ENCODE peak calls at places on chromosomes 4 and X, in five cellular contexts. A is substantia nigra; W is DMS 273 treated with DMSO at 0.1 percent for 48 hours; C is naive thymus-derived CD8-positive, alpha-beta T cell; R is NCI-H1417. I is an unnamed sample.

GRCh38 chr4:130689182-130689581 is 1593.2 kb downstream of the C4orf33 start:
- DNase-seq in R (no peak), W (no peak), A (no peak), C (no peak), I (peak)

GRCh38 chrX:37926700-37927099 is 79.3 kb upstream of the DYNLT3 start:
- DNase-seq in C (no peak), R (peak), W (peak), A (no peak), I (peak)

GRCh38 chrX:136065044-136065671 is 79.9 kb downstream of the SLC9A6 start:
- DNase-seq in W (peak), C (peak), A (no peak), R (no peak), I (peak)

GRCh38 chrX:65407157-65407626 is 127.4 kb downstream of the LAS1L start:
- DNase-seq in W (no peak), A (no peak), C (no peak), R (peak), I (no peak)

GRCh38 chrX:65706041-65706828 is 38.8 kb downstream of the MSN start:
- DNase-seq in A (no peak), W (no peak), R (no peak), C (no peak), I (peak)

GRCh38 chr4:163385466-163385865 is 41.8 kb downstream of the NPY5R start:
- DNase-seq in C (no peak), R (no peak), A (no peak), W (no peak), I (no peak)

GRCh38 chr4:5206391-5206790 is 155.1 kb downstream of the STK32B start:
- DNase-seq in C (no peak), R (peak), A (peak), W (peak), I (peak)

GRCh38 chr4:137076908-137077307 is 455.4 kb downstream of the PCDH18 start:
- DNase-seq in C (no peak), A (no peak), R (no peak), W (no peak), I (no peak)

GRCh38 chr4:40214038-40214437 is 17.2 kb downstream of the RHOH start:
- DNase-seq in W (no peak), A (no peak), C (peak), R (no peak), I (no peak)